ENCODE peak calls at places on chromosomes 11 and 22, in nine cellular contexts. H is T-helper 2 cell; J is activated CD4-positive, CD25-positive, alpha-beta regulatory T cell treated with anti-CD3 and anti-CD28 coated beads, Interleukin-2, amount 50 U/mL, for 72 hours; U is SW 1271; L is DMS79; K is NCI-H1694; Z is GDM1; W is NCI-H1930; A is adipocyte. M is an unnamed sample.
A peak's percentile ranks its signal among the peaks of the same experiment; 100 is the strongest.

GRCh38 chr11:33945481-33946268 is 53.8 kb upstream of the LMO2 start:
- DNase-seq in H (no peak), J (no peak), U (no peak), L (no peak), K (no peak), Z (no peak), W (no peak), A (no peak), M (no peak)

GRCh38 chr11:130912552-130912951 is 3.7 kb downstream of the SNX19 start:
- DNase-seq in H (no peak), J (no peak), U (no peak), L (no peak), K (no peak), Z (no peak), W (no peak), A (no peak), M (no peak)

GRCh38 chr11:116272181-116272789 is 500.5 kb downstream of the BUD13 start:
- DNase-seq in H (no peak), J (no peak), U (no peak), L (no peak), K (no peak), Z (no peak), W (no peak), A (no peak), M (no peak)

GRCh38 chr11:17588721-17589120 is 41.7 kb downstream of the OTOG start:
- DNase-seq in H (no peak), J (no peak), U (no peak), L (no peak), K (no peak), Z (no peak), W (no peak), A (no peak), M (no peak)

GRCh38 chr11:63639195-63639832 is 25.1 kb upstream of the PLAAT3 start:
- DNase-seq in H (peak; percentile 25), J (no peak), U (peak; percentile 20), L (no peak), K (peak; percentile 8), Z (no peak), W (no peak), A (peak; percentile 78), M (no peak)

GRCh38 chr22:28075260-28075981 is 156.4 kb upstream of the PITPNB start:
- DNase-seq in H (no peak), J (no peak), U (no peak), L (no peak), K (no peak), Z (no peak), W (no peak), A (peak; percentile 76), M (no peak)

GRCh38 chr22:46023558-46023981 is 46.6 kb upstream of the WNT7B start:
- DNase-seq in H (no peak), J (no peak), U (no peak), L (no peak), K (no peak), Z (no peak), W (no peak), A (no peak), M (no peak)

GRCh38 chr22:25030636-25031035 is 78.1 kb downstream of the KIAA1671 start:
- DNase-seq in H (no peak), J (no peak), U (no peak), L (no peak), K (no peak), Z (no peak), W (no peak), A (no peak), M (no peak)

GRCh38 chr22:30890689-30891442 is 77.7 kb downstream of the MORC2 start:
- DNase-seq in H (peak; percentile 36), J (peak; percentile 40), U (no peak), L (no peak), K (no peak), Z (no peak), W (no peak), A (peak; percentile 44), M (no peak)

GRCh38 chr11:117888140-117888561 is 11.7 kb upstream of the FXYD6 start:
- DNase-seq in H (no peak), J (no peak), U (no peak), L (no peak), K (no peak), Z (no peak), W (no peak), A (no peak), M (no peak)

GRCh38 chr11:134597452-134597851 is 185.4 kb upstream of the B3GAT1 start:
- DNase-seq in H (no peak), J (no peak), U (no peak), L (no peak), K (no peak), Z (no peak), W (no peak), A (no peak), M (no peak)

GRCh38 chr11:78083036-78083435 is 3.4 kb upstream of the NDUFC2 start:
- DNase-seq in H (no peak), J (no peak), U (no peak), L (no peak), K (no peak), Z (no peak), W (no peak), A (no peak), M (no peak)